ENCODE peak calls at places on chromosomes 3 and 15, in four cellular contexts. One of them, this sample, is unnamed.

GRCh38 chr15:63135804-63136203 is 14.1 kb downstream of the LACTB start:
- DNase-seq in CD8-positive, alpha-beta memory T cell: no peak
- DNase-seq in psoas muscle: no peak
- DNase-seq in PC-3: peak; percentile 51
- DNase-seq in this sample: no peak

GRCh38 chr3:99413504-99413903 is 224.9 kb upstream of the COL8A1 start:
- DNase-seq in CD8-positive, alpha-beta memory T cell: no peak
- DNase-seq in psoas muscle: no peak
- DNase-seq in PC-3: peak; percentile 59
- DNase-seq in this sample: no peak

GRCh38 chr15:93035092-93035915 is 53.7 kb downstream of the RGMA start:
- DNase-seq in CD8-positive, alpha-beta memory T cell: no peak
- DNase-seq in psoas muscle: no peak
- DNase-seq in PC-3: no peak
- DNase-seq in this sample: no peak

GRCh38 chr3:149771652-149772271 is 19.5 kb upstream of the COMMD2 start:
- DNase-seq in CD8-positive, alpha-beta memory T cell: peak; percentile 14
- DNase-seq in psoas muscle: no peak
- DNase-seq in PC-3: peak; percentile 75
- DNase-seq in this sample: no peak

GRCh38 chr15:62850791-62851291 is 191.7 kb upstream of the TPM1 start:
- DNase-seq in CD8-positive, alpha-beta memory T cell: no peak
- DNase-seq in psoas muscle: no peak
- DNase-seq in PC-3: peak; percentile 67
- DNase-seq in this sample: no peak

GRCh38 chr3:159645874-159646273 is 342.8 kb upstream of the IL12A start:
- DNase-seq in CD8-positive, alpha-beta memory T cell: no peak
- DNase-seq in psoas muscle: no peak
- DNase-seq in PC-3: peak; percentile 13
- DNase-seq in this sample: no peak

GRCh38 chr15:61051570-61052031 is 177.5 kb downstream of the RORA start:
- DNase-seq in CD8-positive, alpha-beta memory T cell: no peak
- DNase-seq in psoas muscle: peak; percentile 62
- DNase-seq in PC-3: peak; percentile 20
- DNase-seq in this sample: no peak

GRCh38 chr3:46972396-46972795 is 4.1 kb downstream of the CCDC12 start:
- DNase-seq in CD8-positive, alpha-beta memory T cell: peak; percentile 29
- DNase-seq in psoas muscle: no peak
- DNase-seq in PC-3: no peak
- DNase-seq in this sample: no peak

GRCh38 chr3:55481918-55482495 is 5.1 kb downstream of the WNT5A start:
- DNase-seq in CD8-positive, alpha-beta memory T cell: no peak
- DNase-seq in psoas muscle: peak; percentile 60
- DNase-seq in PC-3: no peak
- DNase-seq in this sample: peak; percentile 75

GRCh38 chr3:140050396-140050795 is 115.4 kb downstream of the CLSTN2 start:
- DNase-seq in CD8-positive, alpha-beta memory T cell: no peak
- DNase-seq in psoas muscle: no peak
- DNase-seq in PC-3: no peak
- DNase-seq in this sample: no peak

GRCh38 chr3:159928692-159929091 is 59.9 kb upstream of the IL12A start:
- DNase-seq in CD8-positive, alpha-beta memory T cell: no peak
- DNase-seq in psoas muscle: no peak
- DNase-seq in PC-3: peak; percentile 97
- DNase-seq in this sample: no peak

GRCh38 chr3:172012775-172013174 is 26.6 kb upstream of the FNDC3B start:
- DNase-seq in CD8-positive, alpha-beta memory T cell: no peak
- DNase-seq in psoas muscle: no peak
- DNase-seq in PC-3: no peak
- DNase-seq in this sample: no peak

GRCh38 chr15:100602822-100603393 is 519 bp downstream of the ASB7 start:
- DNase-seq in CD8-positive, alpha-beta memory T cell: peak; percentile 29
- DNase-seq in psoas muscle: no peak
- DNase-seq in PC-3: peak; percentile 12
- DNase-seq in this sample: no peak

GRCh38 chr15:77759896-77760592 is 127.3 kb upstream of the LINGO1 start:
- DNase-seq in CD8-positive, alpha-beta memory T cell: no peak
- DNase-seq in psoas muscle: no peak
- DNase-seq in PC-3: no peak
- DNase-seq in this sample: no peak

GRCh38 chr3:56952051-56952450 is 108.4 kb upstream of the SPATA12 start:
- DNase-seq in CD8-positive, alpha-beta memory T cell: no peak
- DNase-seq in psoas muscle: no peak
- DNase-seq in PC-3: no peak
- DNase-seq in this sample: no peak

GRCh38 chr3:12629560-12629959 is 34.4 kb downstream of the RAF1 start:
- DNase-seq in CD8-positive, alpha-beta memory T cell: no peak
- DNase-seq in psoas muscle: peak; percentile 63
- DNase-seq in PC-3: peak; percentile 15
- DNase-seq in this sample: no peak

GRCh38 chr3:43286115-43286885 is at the start of gene SNRK:
- DNase-seq in CD8-positive, alpha-beta memory T cell: peak; percentile 90
- DNase-seq in psoas muscle: peak; percentile 94
- DNase-seq in PC-3: peak; percentile 89
- DNase-seq in this sample: peak; percentile 96

GRCh38 chr15:101023501-101024110 is 104.4 kb downstream of the LRRK1 start:
- DNase-seq in CD8-positive, alpha-beta memory T cell: no peak
- DNase-seq in psoas muscle: no peak
- DNase-seq in PC-3: no peak
- DNase-seq in this sample: no peak

GRCh38 chr15:47422901-47423300 is 294.4 kb upstream of the SEMA6D start:
- DNase-seq in CD8-positive, alpha-beta memory T cell: no peak
- DNase-seq in psoas muscle: no peak
- DNase-seq in PC-3: peak; percentile 19
- DNase-seq in this sample: no peak

GRCh38 chr3:7874116-7874515 is 627.5 kb upstream of the LMCD1 start:
- DNase-seq in CD8-positive, alpha-beta memory T cell: no peak
- DNase-seq in psoas muscle: no peak
- DNase-seq in PC-3: no peak
- DNase-seq in this sample: no peak

GRCh38 chr3:169268942-169269460 is 394.5 kb downstream of the MECOM start:
- DNase-seq in CD8-positive, alpha-beta memory T cell: no peak
- DNase-seq in psoas muscle: no peak
- DNase-seq in PC-3: no peak
- DNase-seq in this sample: no peak

GRCh38 chr15:33490703-33491102 is 179.9 kb downstream of the RYR3 start:
- DNase-seq in CD8-positive, alpha-beta memory T cell: no peak
- DNase-seq in psoas muscle: no peak
- DNase-seq in PC-3: no peak
- DNase-seq in this sample: no peak

GRCh38 chr3:55650011-55650410 is 162.9 kb upstream of the WNT5A start:
- DNase-seq in CD8-positive, alpha-beta memory T cell: no peak
- DNase-seq in psoas muscle: no peak
- DNase-seq in PC-3: no peak
- DNase-seq in this sample: no peak

GRCh38 chr3:197718904-197719303 is 17.8 kb downstream of the RUBCN start:
- DNase-seq in CD8-positive, alpha-beta memory T cell: no peak
- DNase-seq in psoas muscle: no peak
- DNase-seq in PC-3: peak; percentile 99
- DNase-seq in this sample: no peak

GRCh38 chr15:83205725-83206324 is 1.8 kb downstream of the HDGFL3 start:
- DNase-seq in CD8-positive, alpha-beta memory T cell: no peak
- DNase-seq in psoas muscle: no peak
- DNase-seq in PC-3: peak; percentile 46
- DNase-seq in this sample: no peak

GRCh38 chr3:31695280-31696008 is 162.7 kb downstream of the STT3B start:
- DNase-seq in CD8-positive, alpha-beta memory T cell: no peak
- DNase-seq in psoas muscle: no peak
- DNase-seq in PC-3: peak; percentile 25
- DNase-seq in this sample: no peak

GRCh38 chr3:83513677-83514076 is 1445.1 kb upstream of the CADM2 start:
- DNase-seq in CD8-positive, alpha-beta memory T cell: no peak
- DNase-seq in psoas muscle: no peak
- DNase-seq in PC-3: no peak
- DNase-seq in this sample: no peak

GRCh38 chr3:14633819-14634424 is 17.6 kb upstream of the CCDC174 start:
- DNase-seq in CD8-positive, alpha-beta memory T cell: peak; percentile 43
- DNase-seq in psoas muscle: peak; percentile 77
- DNase-seq in PC-3: peak; percentile 65
- DNase-seq in this sample: no peak

GRCh38 chr3:111923095-111923771 is 55.6 kb upstream of the ABHD10 start:
- DNase-seq in CD8-positive, alpha-beta memory T cell: no peak
- DNase-seq in psoas muscle: no peak
- DNase-seq in PC-3: peak; percentile 90
- DNase-seq in this sample: no peak

GRCh38 chr3:123064914-123065313 is 1.9 kb upstream of the PDIA5 start:
- DNase-seq in CD8-positive, alpha-beta memory T cell: no peak
- DNase-seq in psoas muscle: no peak
- DNase-seq in PC-3: no peak
- DNase-seq in this sample: no peak

GRCh38 chr3:144031938-144032337 is 60.3 kb downstream of the DIPK2A start:
- DNase-seq in CD8-positive, alpha-beta memory T cell: no peak
- DNase-seq in psoas muscle: peak; percentile 72
- DNase-seq in PC-3: peak; percentile 12
- DNase-seq in this sample: no peak

GRCh38 chr3:122183521-122183892 is at the start of gene CASR:
- DNase-seq in CD8-positive, alpha-beta memory T cell: no peak
- DNase-seq in psoas muscle: no peak
- DNase-seq in PC-3: no peak
- DNase-seq in this sample: peak; percentile 91

GRCh38 chr15:68789921-68790575 is 30.6 kb downstream of the ANP32A start:
- DNase-seq in CD8-positive, alpha-beta memory T cell: no peak
- DNase-seq in psoas muscle: no peak
- DNase-seq in PC-3: no peak
- DNase-seq in this sample: no peak

GRCh38 chr15:68789041-68789920 is 31.4 kb downstream of the ANP32A start:
- DNase-seq in CD8-positive, alpha-beta memory T cell: no peak
- DNase-seq in psoas muscle: no peak
- DNase-seq in PC-3: no peak
- DNase-seq in this sample: no peak

GRCh38 chr15:68786753-68787152 is 33.9 kb downstream of the ANP32A start:
- DNase-seq in CD8-positive, alpha-beta memory T cell: no peak
- DNase-seq in psoas muscle: no peak
- DNase-seq in PC-3: no peak
- DNase-seq in this sample: no peak

GRCh38 chr15:68788265-68788624 is 32.5 kb downstream of the ANP32A start:
- DNase-seq in CD8-positive, alpha-beta memory T cell: no peak
- DNase-seq in psoas muscle: no peak
- DNase-seq in PC-3: no peak
- DNase-seq in this sample: no peak

DNA sequence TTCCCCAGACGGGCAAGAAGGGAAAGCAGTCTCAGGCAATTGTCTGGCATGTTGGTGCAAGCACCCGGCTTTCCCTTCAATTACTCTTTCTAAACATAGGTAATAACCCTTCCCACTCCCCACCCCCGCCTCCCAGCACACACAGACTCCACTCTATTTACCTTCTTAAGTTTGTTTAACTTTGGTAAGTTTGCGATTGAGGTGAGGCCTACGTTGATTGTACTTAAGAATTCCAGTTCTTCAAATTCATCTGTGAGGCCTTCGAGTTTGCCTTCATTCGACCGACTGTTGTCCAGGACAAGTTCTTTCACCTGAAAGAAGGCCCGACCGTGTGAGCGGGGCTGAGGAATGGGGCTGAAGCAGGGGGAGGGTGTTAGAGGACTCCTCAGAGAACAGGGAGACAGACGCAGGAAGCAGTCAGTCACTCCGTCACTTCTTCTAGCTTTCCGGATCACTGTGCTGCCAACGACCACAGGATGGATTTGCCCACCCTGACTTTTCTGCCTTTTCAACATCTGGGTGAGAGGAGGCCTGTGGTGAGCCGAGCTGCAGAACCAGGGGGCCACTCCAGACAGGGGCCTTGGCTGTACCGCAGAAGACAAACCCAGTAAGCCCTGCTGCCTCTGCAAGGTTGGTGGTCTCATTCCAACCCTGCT is 33.0 kb downstream of the ANP32A start:
- DNase-seq in CD8-positive, alpha-beta memory T cell: no peak
- DNase-seq in psoas muscle: no peak
- DNase-seq in PC-3: no peak
- DNase-seq in this sample: no peak
- H3K4me1 ChIP-seq in CD8-positive, alpha-beta memory T cell: peaks cover 41% of the 10 kb centered on the region
- H3K4me1 ChIP-seq in psoas muscle: peaks cover 38% of the 10 kb centered on the region
- H3K4me1 ChIP-seq in PC-3: no peaks in the 10 kb centered on the region
- H3K4me1 ChIP-seq in this sample: peaks cover 33% of the 10 kb centered on the region

GRCh38 chr3:185648396-185648795 is 62.3 kb downstream of the SENP2 start:
- DNase-seq in CD8-positive, alpha-beta memory T cell: no peak
- DNase-seq in psoas muscle: no peak
- DNase-seq in PC-3: no peak
- DNase-seq in this sample: no peak

GRCh38 chr3:185646382-185647133 is 60.5 kb downstream of the SENP2 start:
- DNase-seq in CD8-positive, alpha-beta memory T cell: no peak
- DNase-seq in psoas muscle: no peak
- DNase-seq in PC-3: no peak
- DNase-seq in this sample: no peak

GRCh38 chr3:185649414-185649813 is 63.3 kb downstream of the SENP2 start:
- DNase-seq in CD8-positive, alpha-beta memory T cell: no peak
- DNase-seq in psoas muscle: no peak
- DNase-seq in PC-3: no peak
- DNase-seq in this sample: no peak

GRCh38 chr3:185647134-185647879 is 61.2 kb downstream of the SENP2 start:
- DNase-seq in CD8-positive, alpha-beta memory T cell: no peak
- DNase-seq in psoas muscle: no peak
- DNase-seq in PC-3: no peak
- DNase-seq in this sample: no peak

GRCh38 chr3:185647880-185648210 is 61.8 kb downstream of the SENP2 start:
- DNase-seq in CD8-positive, alpha-beta memory T cell: no peak
- DNase-seq in psoas muscle: no peak
- DNase-seq in PC-3: no peak
- DNase-seq in this sample: no peak
- H3K27ac ChIP-seq in CD8-positive, alpha-beta memory T cell: no peak overlapping the region
- H3K27ac ChIP-seq in psoas muscle: no peak overlapping the region
- H3K27ac ChIP-seq in PC-3: no peak overlapping the region
- H3K27ac ChIP-seq in this sample: no peak overlapping the region

GRCh38 chr3:141650783-141651182 is 87.3 kb upstream of the RNF7 start:
- DNase-seq in CD8-positive, alpha-beta memory T cell: no peak
- DNase-seq in psoas muscle: no peak
- DNase-seq in PC-3: no peak
- DNase-seq in this sample: no peak
- H3K4me1 ChIP-seq in CD8-positive, alpha-beta memory T cell: no peaks in the 10 kb centered on the region
- H3K4me1 ChIP-seq in psoas muscle: no peaks in the 10 kb centered on the region
- H3K4me1 ChIP-seq in PC-3: no peaks in the 10 kb centered on the region
- H3K4me1 ChIP-seq in this sample: no peaks in the 10 kb centered on the region

GRCh38 chr15:52424856-52425431 is 103.7 kb downstream of the MYO5A start:
- DNase-seq in CD8-positive, alpha-beta memory T cell: no peak
- DNase-seq in psoas muscle: no peak
- DNase-seq in PC-3: no peak
- DNase-seq in this sample: no peak

GRCh38 chr15:52427804-52428203 is 100.9 kb downstream of the MYO5A start:
- DNase-seq in CD8-positive, alpha-beta memory T cell: no peak
- DNase-seq in psoas muscle: peak; percentile 80
- DNase-seq in PC-3: peak; percentile 6
- DNase-seq in this sample: peak; percentile 61

GRCh38 chr15:52423852-52424251 is 104.8 kb downstream of the MYO5A start:
- DNase-seq in CD8-positive, alpha-beta memory T cell: no peak
- DNase-seq in psoas muscle: no peak
- DNase-seq in PC-3: no peak
- DNase-seq in this sample: no peak

DNA sequence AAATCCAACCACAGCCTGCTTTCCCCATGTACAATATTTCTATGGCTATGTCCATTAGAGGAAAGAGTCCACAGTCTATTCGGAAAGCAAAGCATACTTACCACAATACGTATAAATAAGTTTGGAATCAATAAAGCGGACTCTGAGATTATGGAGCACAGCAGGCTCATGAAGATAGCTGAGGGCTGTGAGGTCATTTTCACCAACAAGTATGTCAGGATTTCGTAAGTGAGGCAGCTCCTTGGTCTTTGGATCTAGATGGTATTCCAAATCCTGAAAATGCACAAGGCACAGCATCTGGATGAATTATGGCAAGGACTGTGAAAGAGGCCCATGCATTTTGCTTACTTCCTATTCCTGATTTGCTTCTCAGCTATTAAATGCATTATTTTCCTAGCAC is 100.4 kb downstream of the MYO5A start:
- DNase-seq in CD8-positive, alpha-beta memory T cell: no peak
- DNase-seq in psoas muscle: no peak
- DNase-seq in PC-3: no peak
- DNase-seq in this sample: no peak
- H3K27ac ChIP-seq in CD8-positive, alpha-beta memory T cell: no peak overlapping the region
- H3K27ac ChIP-seq in psoas muscle: peak overlapping the region; percentile 80
- H3K27ac ChIP-seq in PC-3: no peak overlapping the region
- H3K27ac ChIP-seq in this sample: no peak overlapping the region